ENCODE peak calls at places on chromosome 22, in five cellular contexts. N, K, S, R and B are unnamed samples.

GRCh38 chr22:43399338-43399979 is 12.4 kb upstream of the MPPED1 start:
- DNase-seq in N (no peak), K (no peak), S (no peak), R (no peak), B (peak)

GRCh38 chr22:23789638-23790037 is 2.9 kb downstream of the SMARCB1 start:
- DNase-seq in N (no peak), K (no peak), S (no peak), R (no peak), B (no peak)

GRCh38 chr22:24107668-24108067 is 73.6 kb upstream of the SUSD2 start:
- DNase-seq in N (peak), K (peak), S (no peak), R (peak), B (no peak)

GRCh38 chr22:40006641-40007040 is 11.9 kb downstream of the FAM83F start:
- DNase-seq in N (no peak), K (no peak), S (no peak), R (no peak), B (no peak)

GRCh38 chr22:37117092-37117491 is 7.6 kb upstream of the TMPRSS6 start:
- DNase-seq in N (no peak), K (no peak), S (no peak), R (no peak), B (no peak)

GRCh38 chr22:43293661-43294392 is 49.3 kb downstream of the SCUBE1 start:
- DNase-seq in N (no peak), K (no peak), S (peak), R (peak), B (no peak)

GRCh38 chr22:29570456-29570855 is 10.5 kb downstream of the NIPSNAP1 start:
- DNase-seq in N (no peak), K (no peak), S (no peak), R (no peak), B (no peak)

GRCh38 chr22:26970809-26971394 is 313.5 kb downstream of the MIAT start:
- DNase-seq in N (no peak), K (no peak), S (no peak), R (no peak), B (peak)

GRCh38 chr22:40396882-40397281 is 26.5 kb downstream of the SGSM3 start:
- DNase-seq in N (peak), K (peak), S (peak), R (peak), B (no peak)

GRCh38 chr22:24744638-24745037 is 29.9 kb downstream of the PIWIL3 start:
- DNase-seq in N (no peak), K (no peak), S (no peak), R (no peak), B (no peak)

GRCh38 chr22:44442186-44442465 is 55.9 kb downstream of the RTL6 start:
- DNase-seq in N (no peak), K (no peak), S (no peak), R (no peak), B (no peak)

GRCh38 chr22:28381427-28382167 is 298.0 kb downstream of the TTC28 start:
- DNase-seq in N (no peak), K (peak), S (no peak), R (peak), B (no peak)

GRCh38 chr22:27206001-27206746 is 548.8 kb downstream of the MIAT start:
- DNase-seq in N (peak), K (peak), S (no peak), R (peak), B (no peak)

GRCh38 chr22:37510046-37510445 is 9.2 kb downstream of the CARD10 start:
- DNase-seq in N (no peak), K (no peak), S (no peak), R (no peak), B (no peak)

GRCh38 chr22:45208993-45209838 is 31.5 kb downstream of the KIAA0930 start:
- DNase-seq in N (peak), K (peak), S (no peak), R (peak), B (peak)

GRCh38 chr22:42438293-42438650 is 6.1 kb upstream of the NFAM1 start:
- DNase-seq in N (no peak), K (no peak), S (no peak), R (no peak), B (no peak)

GRCh38 chr22:32847067-32847491 is 45.6 kb downstream of the TIMP3 start:
- DNase-seq in N (peak), K (peak), S (peak), R (no peak), B (no peak)

GRCh38 chr22:28329582-28330073 is 350.0 kb downstream of the TTC28 start:
- DNase-seq in N (peak), K (peak), S (no peak), R (peak), B (no peak)

GRCh38 chr22:27983361-27983791 is 64.3 kb upstream of the PITPNB start:
- DNase-seq in N (no peak), K (no peak), S (no peak), R (no peak), B (no peak)

GRCh38 chr22:23415490-23415851 is 164.6 kb downstream of the IGLL1 start:
- DNase-seq in N (no peak), K (no peak), S (no peak), R (no peak), B (no peak)

GRCh38 chr22:41052661-41053490 is 39.5 kb upstream of the EP300 start:
- DNase-seq in N (peak), K (peak), S (peak), R (peak), B (no peak)

GRCh38 chr22:30057375-30057774 is 22.9 kb upstream of the HORMAD2 start:
- DNase-seq in N (no peak), K (no peak), S (no peak), R (no peak), B (no peak)

GRCh38 chr22:36302439-36303114 is 49.6 kb downstream of the APOL1 start:
- DNase-seq in N (no peak), K (no peak), S (no peak), R (peak), B (no peak)

GRCh38 chr22:27993201-27993635 is 74.2 kb upstream of the PITPNB start:
- DNase-seq in N (no peak), K (no peak), S (no peak), R (no peak), B (no peak)

GRCh38 chr22:24450600-24450999 is 23.2 kb downstream of the ADORA2A start:
- DNase-seq in N (no peak), K (no peak), S (no peak), R (no peak), B (no peak)

GRCh38 chr22:48402591-48403031 is 1425.1 kb downstream of the BRD1 start:
- DNase-seq in N (no peak), K (no peak), S (no peak), R (no peak), B (no peak)

GRCh38 chr22:32587449-32587848 is 112.8 kb downstream of the FBXO7 start:
- DNase-seq in N (no peak), K (peak), S (peak), R (no peak), B (no peak)

GRCh38 chr22:42277988-42278776 is 7.7 kb upstream of the TCF20 start:
- DNase-seq in N (no peak), K (no peak), S (peak), R (no peak), B (no peak)

GRCh38 chr22:28923826-28924732 is 40.7 kb downstream of the ZNRF3 start:
- DNase-seq in N (peak), K (peak), S (peak), R (no peak), B (no peak)

GRCh38 chr22:49502126-49502826 is 325.4 kb downstream of the BRD1 start:
- DNase-seq in N (no peak), K (peak), S (peak), R (no peak), B (no peak)

GRCh38 chr22:23279781-23280180 is 99.5 kb downstream of the BCR start:
- DNase-seq in N (peak), K (peak), S (no peak), R (peak), B (no peak)

GRCh38 chr22:27825174-27825573 is 23.6 kb upstream of the MN1 start:
- DNase-seq in N (no peak), K (no peak), S (no peak), R (no peak), B (peak)

GRCh38 chr22:44554411-44554810 is 56.4 kb upstream of the RTL6 start:
- DNase-seq in N (no peak), K (no peak), S (no peak), R (no peak), B (no peak)

GRCh38 chr22:36773935-36774334 is 2.0 kb downstream of the IFT27 start:
- DNase-seq in N (peak), K (no peak), S (peak), R (peak), B (peak)

GRCh38 chr22:33028191-33028700 is 29.9 kb downstream of the SYN3 start:
- DNase-seq in N (no peak), K (no peak), S (no peak), R (no peak), B (no peak)

GRCh38 chr22:12601870-12602779 is 2925.9 kb upstream of the OR11H1 start:
- DNase-seq in N (no peak), K (no peak), S (peak), R (no peak), B (no peak)

GRCh38 chr22:45096256-45096907 is 67.3 kb upstream of the NUP50 start:
- DNase-seq in N (peak), K (peak), S (peak), R (peak), B (peak)

GRCh38 chr22:38699784-38700183 is 959 bp downstream of the JOSD1 start:
- DNase-seq in N (peak), K (peak), S (peak), R (peak), B (no peak)
- H2AFZ ChIP-seq in N (no peak), K (no peak), S (peak), R (no peak), B (no peak)

GRCh38 chr22:19853879-19854777 is 546 bp downstream of the GNB1L start:
- DNase-seq in N (no peak), K (no peak), S (peak), R (no peak), B (peak)
- H2AFZ ChIP-seq in N (peak), K (peak), S (peak), R (peak), B (no peak)

DNA sequence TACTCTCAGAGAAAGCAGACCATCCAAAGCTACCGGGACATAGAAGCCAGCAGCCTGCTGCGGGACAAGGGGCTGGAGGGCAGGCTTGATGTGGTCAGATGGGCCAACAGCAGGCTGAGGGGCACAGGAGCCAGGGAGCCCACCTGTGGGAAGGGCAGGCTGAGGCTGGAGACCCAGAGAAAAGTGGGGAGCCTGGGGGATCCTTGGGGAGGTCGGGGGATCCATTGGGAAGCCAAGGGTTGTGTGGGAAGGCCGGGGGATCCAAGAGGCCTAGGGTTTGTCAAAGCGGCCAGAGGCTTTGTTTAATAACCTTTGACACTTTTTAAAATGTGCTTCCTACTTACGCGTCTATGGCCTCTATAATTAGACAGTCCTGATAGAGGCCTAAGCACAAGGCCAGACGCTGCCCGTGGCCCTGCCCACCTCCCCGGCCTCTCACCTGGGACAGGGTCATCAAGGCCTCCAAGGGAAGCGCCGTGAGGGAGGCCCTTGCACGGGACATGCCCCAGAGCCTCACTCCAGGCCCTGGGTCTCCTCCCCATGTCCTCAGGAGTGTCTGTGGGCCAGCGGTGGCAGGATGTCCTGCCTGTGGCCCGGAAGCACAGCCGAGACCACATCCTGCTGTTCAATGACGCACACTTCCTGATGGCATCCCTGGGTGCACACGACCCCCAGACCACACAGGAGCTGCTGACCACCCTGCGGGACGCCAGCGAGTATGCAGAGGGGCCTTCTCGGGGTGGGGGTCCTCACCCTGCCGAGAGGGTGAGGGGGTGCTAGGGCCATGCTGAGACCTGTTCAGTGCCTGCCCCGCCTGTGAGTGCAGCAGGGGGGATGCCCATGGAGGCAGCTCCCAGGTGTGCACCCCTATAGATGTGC is 8.6 kb upstream of the GTSE1 start:
- DNase-seq in N (no peak), K (no peak), S (no peak), R (no peak), B (peak)
- H2AFZ ChIP-seq in N (no peak), K (no peak), S (no peak), R (no peak), B (no peak)

DNA sequence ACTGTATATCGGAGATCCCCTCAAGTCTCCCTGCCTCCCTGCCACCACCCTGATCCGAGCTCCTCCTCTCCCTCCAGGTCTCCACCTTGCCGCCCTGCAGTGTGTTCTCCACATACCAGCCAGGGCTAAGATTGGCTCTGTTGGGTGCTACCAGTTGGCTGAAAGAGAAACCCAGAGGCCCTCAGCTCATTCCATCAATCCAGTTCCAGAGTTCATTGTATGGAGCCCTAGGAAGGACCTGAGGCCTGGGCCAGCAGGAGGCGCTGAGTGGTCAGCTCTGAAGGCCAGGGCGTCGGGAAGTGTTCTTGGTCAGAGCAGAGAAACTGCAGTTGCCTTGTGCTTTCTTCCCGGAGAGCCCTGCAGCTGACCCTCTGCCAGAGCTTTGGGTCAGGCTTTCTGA is 2.2 kb upstream of the TOP3B start:
- DNase-seq in N (peak), K (no peak), S (peak), R (peak), B (peak)
- H2AFZ ChIP-seq in N (no peak), K (no peak), S (no peak), R (peak), B (peak)

GRCh38 chr22:50672471-50673230 is at the start of gene SHANK3:
- DNase-seq in N (no peak), K (no peak), S (peak), R (no peak), B (no peak)
- H2AFZ ChIP-seq in N (no peak), K (no peak), S (peak), R (no peak), B (no peak)

GRCh38 chr22:19208287-19208847 is 29.8 kb upstream of the SLC25A1 start:
- DNase-seq in N (no peak), K (no peak), S (no peak), R (no peak), B (no peak)
- H2AFZ ChIP-seq in N (no peak), K (no peak), S (no peak), R (no peak), B (no peak)